ENCODE peak calls at places on chromosome 2, in nine cellular contexts. R is glomerular endothelial cell, J is cardiac muscle cell, I is NCI-H2029 treated with DMSO at 0.1 percent for 48 hours, A is progenitor cell of endocrine pancreas, T is NCI-H345, F is NCI-H2171 treated with DMSO at 0.1 percent for 48 hours, Z is T-helper 1 cell, W is HCT116. N is an unnamed sample.

GRCh38 chr2:238790126-238790820 is 57.6 kb upstream of the TWIST2 start:
- DNase-seq in W (no peak), T (no peak), J (no peak), I (no peak), R (no peak), Z (no peak), F (no peak), A (no peak), N (no peak)

GRCh38 chr2:69781321-69782248 is 39.7 kb downstream of the ANXA4 start:
- DNase-seq in Z (no peak), F (peak; percentile 81), J (no peak), T (peak; percentile 56), W (no peak), I (peak; percentile 31), A (no peak), R (no peak), N (peak; percentile 73)

GRCh38 chr2:127940641-127941040 is 54.9 kb upstream of the AMMECR1L start:
- DNase-seq in Z (no peak), R (no peak), A (no peak), I (no peak), J (no peak), F (no peak), W (no peak), T (no peak), N (no peak)

GRCh38 chr2:11938196-11938595 is 191.8 kb downstream of the LPIN1 start:
- DNase-seq in Z (no peak), F (peak; percentile 35), I (no peak), A (no peak), T (no peak), J (no peak), R (no peak), W (no peak), N (no peak)

GRCh38 chr2:167595021-167595420 is 652.4 kb downstream of the STK39 start:
- DNase-seq in R (no peak), W (no peak), J (no peak), Z (no peak), I (no peak), T (no peak), A (no peak), F (no peak), N (no peak)

GRCh38 chr2:14016289-14016955 is 616.1 kb upstream of the LRATD1 start:
- DNase-seq in R (no peak), W (no peak), I (peak; percentile 19), A (no peak), J (no peak), Z (no peak), F (no peak), T (no peak), N (no peak)

GRCh38 chr2:102060792-102061191 is 69.0 kb downstream of the IL1R2 start:
- DNase-seq in W (no peak), A (no peak), J (no peak), R (no peak), T (no peak), I (no peak), F (no peak), Z (no peak), N (no peak)

GRCh38 chr2:113992090-113992489 is 102.2 kb downstream of the ACTR3 start:
- DNase-seq in F (no peak), T (no peak), J (no peak), I (no peak), A (no peak), Z (no peak), R (no peak), W (no peak), N (no peak)

GRCh38 chr2:219441451-219442205 is 7.0 kb downstream of the SPEG start:
- DNase-seq in W (no peak), R (no peak), F (peak; percentile 37), J (peak; percentile 70), T (peak; percentile 58), I (no peak), Z (no peak), A (no peak), N (peak; percentile 58)

GRCh38 chr2:161077367-161078210 is 82.6 kb upstream of the TANK start:
- DNase-seq in W (no peak), Z (peak; percentile 96), R (peak; percentile 99), A (no peak), F (no peak), I (no peak), T (no peak), J (no peak), N (no peak)